ENCODE peak calls at places on chromosomes 12 and 14, in four cellular contexts. A is mucosa of descending colon; V is cardiac muscle cell; O is effector memory CD4-positive, alpha-beta T cell. B is an unnamed sample.

GRCh38 chr14:104290058-104290667 is 151.8 kb downstream of the KIF26A start:
- DNase-seq in V (no peak), O (no peak), A (peak; percentile 17), B (no peak)

GRCh38 chr12:10590976-10591375 is 22.4 kb downstream of the MAGOHB start:
- DNase-seq in O (no peak), V (no peak), A (no peak), B (no peak)

GRCh38 chr12:58583956-58584355 is 336.3 kb downstream of the LRIG3 start:
- DNase-seq in V (no peak), O (no peak), A (no peak), B (no peak)

GRCh38 chr12:5969974-5970690 is 25.1 kb upstream of the ANO2 start:
- DNase-seq in A (no peak), V (no peak), O (no peak), B (no peak)

GRCh38 chr14:103155013-103155412 is 31.8 kb downstream of the TNFAIP2 start:
- DNase-seq in O (no peak), V (peak; percentile 54), A (peak; percentile 46), B (peak; percentile 93)

GRCh38 chr14:104342435-104343293 is 204.3 kb downstream of the KIF26A start:
- DNase-seq in V (no peak), A (no peak), O (no peak), B (peak; percentile 32)

GRCh38 chr12:89932950-89933349 is 224.3 kb upstream of the ATP2B1 start:
- DNase-seq in V (no peak), A (no peak), O (no peak), B (no peak)

GRCh38 chr14:55535521-55536207 is 44.3 kb upstream of the KTN1 start:
- DNase-seq in O (no peak), V (no peak), A (no peak), B (no peak)

GRCh38 chr12:112468041-112468440 is 49.3 kb downstream of the PTPN11 start:
- DNase-seq in A (no peak), O (no peak), V (no peak), B (no peak)

GRCh38 chr14:75831455-75831854 is 150.3 kb downstream of the TGFB3 start:
- DNase-seq in V (peak; percentile 84), A (peak; percentile 72), O (no peak), B (peak; percentile 42)

GRCh38 chr12:92654929-92655328 is 47.9 kb upstream of the PLEKHG7 start:
- DNase-seq in O (no peak), V (peak; percentile 58), A (no peak), B (no peak)

GRCh38 chr14:60951781-60952435 is 29.0 kb downstream of the TRMT5 start:
- DNase-seq in V (no peak), O (no peak), A (no peak), B (no peak)

GRCh38 chr12:34292736-34293625 is 270.7 kb downstream of the ALG10 start:
- DNase-seq in O (no peak), A (peak; percentile 10), V (no peak), B (no peak)

GRCh38 chr12:90338365-90338764 is 616.6 kb downstream of the CCER1 start:
- DNase-seq in V (no peak), A (no peak), O (no peak), B (no peak)

GRCh38 chr12:119208626-119209061 is 29.9 kb downstream of the HSPB8 start:
- DNase-seq in O (no peak), V (peak; percentile 83), A (peak; percentile 39), B (no peak)

GRCh38 chr14:68593806-68594536 is 198.9 kb downstream of the ZFP36L1 start:
- DNase-seq in O (no peak), A (no peak), V (peak; percentile 30), B (no peak)

GRCh38 chr12:131803995-131804521 is 24.1 kb upstream of the MMP17 start:
- DNase-seq in V (peak; percentile 65), O (no peak), A (peak; percentile 49), B (no peak)

GRCh38 chr14:92768795-92769194 is 20.4 kb upstream of the LGMN start:
- DNase-seq in O (no peak), V (no peak), A (no peak), B (no peak)

GRCh38 chr12:40692617-40693502 is 621 bp downstream of the CNTN1 start:
- DNase-seq in O (no peak), A (peak; percentile 23), V (no peak), B (peak; percentile 50)

GRCh38 chr12:40031965-40032364 is 73.9 kb downstream of the SLC2A13 start:
- DNase-seq in A (no peak), V (no peak), O (no peak), B (no peak)

GRCh38 chr14:76961631-76962302 is 66.7 kb downstream of the IRF2BPL start:
- DNase-seq in V (peak; percentile 98), O (peak; percentile 97), A (peak; percentile 87), B (peak; percentile 88)

GRCh38 chr12:123033392-123034021 is 53.0 kb downstream of the ARL6IP4 start:
- DNase-seq in O (no peak), V (no peak), A (no peak), B (no peak)

GRCh38 chr12:123075092-123075491 is 75.8 kb downstream of the PITPNM2 start:
- DNase-seq in A (no peak), O (no peak), V (no peak), B (no peak)

GRCh38 chr14:101134161-101134631 is 230.7 kb upstream of the RTL1 start:
- DNase-seq in V (no peak), A (no peak), O (no peak), B (no peak)

GRCh38 chr12:106633451-106633823 is 50.6 kb downstream of the RFX4 start:
- DNase-seq in V (peak; percentile 67), O (no peak), A (no peak), B (no peak)

DNA sequence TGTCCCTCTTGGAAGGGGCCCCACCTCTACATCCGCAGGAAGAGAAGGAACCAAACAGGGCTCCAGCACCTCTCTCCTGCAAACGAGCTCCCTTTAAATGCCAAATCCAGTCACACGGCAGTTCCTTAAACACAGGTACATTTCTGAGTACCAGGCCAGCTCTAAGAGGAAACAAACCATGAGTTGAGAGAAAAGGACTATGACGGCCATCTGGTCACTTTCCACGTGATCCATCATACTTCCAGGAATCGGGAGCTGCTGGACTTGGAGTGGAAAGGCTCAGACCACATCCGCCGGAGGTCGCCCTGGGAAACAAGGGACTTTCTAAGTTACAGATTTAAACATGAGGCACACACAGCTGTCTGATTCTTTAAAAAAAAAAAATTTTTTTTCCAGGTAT is 39.1 kb downstream of the ACADS start:
- DNase-seq in O (no peak), V (no peak), A (no peak), B (no peak)
- H3K36me3 ChIP-seq in O (peaks cover 55% of the 10 kb centered on the region), V (peaks cover 40% of the 10 kb centered on the region), A (no peaks in the 10 kb centered on the region), B (no peaks in the 10 kb centered on the region)

GRCh38 chr14:106811167-106811566 is 1284.8 kb downstream of the TMEM121 start:
- DNase-seq in O (no peak), A (no peak), V (no peak), B (no peak)

GRCh38 chr14:106808907-106809306 is 1282.5 kb downstream of the TMEM121 start:
- DNase-seq in A (no peak), V (no peak), O (no peak), B (no peak)

GRCh38 chr14:106809615-106810014 is 1283.2 kb downstream of the TMEM121 start:
- DNase-seq in O (no peak), A (no peak), V (no peak), B (no peak)

GRCh38 chr14:106807493-106807892 is 1281.1 kb downstream of the TMEM121 start:
- DNase-seq in V (no peak), A (no peak), O (no peak), B (no peak)

DNA sequence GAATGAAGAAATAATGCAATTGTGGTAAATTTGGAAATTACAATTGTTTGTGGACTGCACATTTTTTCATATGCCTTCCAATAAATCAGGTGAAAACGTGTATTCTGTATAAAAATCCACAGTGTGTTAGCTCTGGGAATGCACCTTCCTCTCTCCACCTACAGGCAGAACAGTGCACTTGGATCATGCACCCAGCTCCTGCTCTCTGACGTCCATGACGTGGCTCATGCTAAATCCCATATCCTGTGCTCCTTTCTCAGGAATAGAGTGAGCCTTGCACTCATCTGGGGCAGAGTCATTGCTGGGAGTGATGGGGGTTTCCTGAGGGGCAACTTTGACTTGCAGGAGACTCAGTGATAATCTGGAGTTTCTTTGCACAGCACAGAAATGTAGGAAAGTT is 1282.1 kb downstream of the TMEM121 start:
- DNase-seq in A (no peak), O (no peak), V (no peak), B (no peak)
- H3K9me3 ChIP-seq in A (no peaks in the 10 kb centered on the region), O (no peaks in the 10 kb centered on the region), V (no peaks in the 10 kb centered on the region), B (no peaks in the 10 kb centered on the region)

GRCh38 chr12:117231750-117232149 is 41.5 kb upstream of the FBXO21 start:
- DNase-seq in O (no peak), V (no peak), A (no peak), B (no peak)
- H3K36me3 ChIP-seq in O (no peaks in the 10 kb centered on the region), V (no peaks in the 10 kb centered on the region), A (no peaks in the 10 kb centered on the region), B (no peaks in the 10 kb centered on the region)

GRCh38 chr14:95045255-95045701 is 112.1 kb downstream of the DICER1 start:
- DNase-seq in O (no peak), V (no peak), A (no peak), B (peak; percentile 5)

GRCh38 chr14:95045836-95046430 is 111.4 kb downstream of the DICER1 start:
- DNase-seq in A (no peak), O (no peak), V (no peak), B (peak; percentile 7)

GRCh38 chr14:95043732-95044462 is 113.4 kb downstream of the DICER1 start:
- DNase-seq in A (no peak), V (no peak), O (no peak), B (no peak)

GRCh38 chr14:95043314-95043713 is 114.0 kb downstream of the DICER1 start:
- DNase-seq in O (no peak), V (no peak), A (no peak), B (no peak)

GRCh38 chr14:95044463-95045254 is 112.7 kb downstream of the DICER1 start:
- DNase-seq in V (no peak), A (no peak), O (no peak), B (no peak)
- H3K9me3 ChIP-seq in V (no peaks in the 10 kb centered on the region), A (no peaks in the 10 kb centered on the region), O (no peaks in the 10 kb centered on the region), B (no peaks in the 10 kb centered on the region)

DNA sequence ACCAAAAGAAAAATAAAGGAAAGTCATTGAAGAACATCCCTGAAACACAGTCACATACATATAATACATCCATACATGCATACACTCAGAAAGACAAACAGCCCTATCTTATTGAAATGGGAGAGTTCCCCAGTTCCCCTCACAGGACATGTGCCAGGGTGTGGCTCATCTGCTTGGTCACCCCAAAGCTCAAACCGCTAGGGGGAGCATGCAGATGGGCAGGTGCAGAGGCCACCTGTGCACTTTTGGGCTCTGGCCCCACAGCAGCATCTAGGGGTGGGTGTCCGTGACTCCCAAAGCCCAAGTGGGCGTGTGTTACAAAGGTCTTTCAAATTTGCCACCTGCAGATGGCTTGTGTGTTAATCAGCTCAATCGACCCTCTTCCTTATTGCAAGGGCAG is 75.2 kb downstream of the CMAS start:
- DNase-seq in V (no peak), O (no peak), A (peak; percentile 28), B (no peak)
- H3K36me3 ChIP-seq in V (no peaks in the 10 kb centered on the region), O (no peaks in the 10 kb centered on the region), A (no peaks in the 10 kb centered on the region), B (no peaks in the 10 kb centered on the region)

DNA sequence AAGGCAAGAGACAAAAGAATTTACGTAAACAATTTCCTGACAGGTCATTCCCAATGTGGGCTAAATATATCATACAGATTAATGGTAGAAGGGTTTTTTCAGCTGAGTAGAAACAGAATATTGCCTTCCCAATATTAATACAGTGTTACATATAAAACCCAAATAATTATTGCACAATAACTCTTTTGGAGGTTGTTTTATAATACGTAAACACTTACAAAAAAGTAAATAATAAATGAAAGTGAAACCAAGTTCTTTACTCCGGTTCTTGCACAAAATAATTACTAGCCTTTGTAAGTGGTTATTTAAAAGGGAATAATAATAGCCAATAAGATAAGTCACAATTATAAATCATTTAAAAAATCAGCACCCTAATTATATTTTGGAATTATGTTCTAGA is 118.6 kb upstream of the SSTR1 start:
- DNase-seq in A (no peak), O (no peak), V (no peak), B (no peak)
- H3K9me3 ChIP-seq in A (peaks cover 9% of the 10 kb centered on the region), O (no peaks in the 10 kb centered on the region), V (no peaks in the 10 kb centered on the region), B (no peaks in the 10 kb centered on the region)

GRCh38 chr14:100122481-100123215 is 36.8 kb downstream of the DEGS2 start:
- DNase-seq in A (peak; percentile 37), V (no peak), O (no peak), B (no peak)
- H3K36me3 ChIP-seq in A (no peaks in the 10 kb centered on the region), V (no peaks in the 10 kb centered on the region), O (peaks cover 100% of the 10 kb centered on the region), B (no peaks in the 10 kb centered on the region)